ENCODE peak calls at places on chromosome 1, in five cellular contexts. S is H54, W is osteocyte, E is RPMI7951, Z is progenitor cell of endocrine pancreas. H is an unnamed sample.

GRCh38 chr1:77594366-77595112 is 87.9 kb downstream of the ZZZ3 start:
- DNase-seq in S (no peak), W (no peak), E (no peak), Z (no peak), H (no peak)

GRCh38 chr1:84603941-84604830 is 29.9 kb upstream of the CTBS start:
- DNase-seq in S (peak; percentile 36), W (peak; percentile 84), E (peak; percentile 100), Z (no peak), H (no peak)

GRCh38 chr1:40978886-40979240 is 633 bp upstream of the CTPS1 start:
- DNase-seq in S (no peak), W (no peak), E (no peak), Z (no peak), H (peak; percentile 26)

GRCh38 chr1:41367102-41367537 is 5.9 kb downstream of the FOXO6 start:
- DNase-seq in S (no peak), W (no peak), E (no peak), Z (no peak), H (no peak)

GRCh38 chr1:179325836-179326235 is 32.2 kb downstream of the SOAT1 start:
- DNase-seq in S (no peak), W (no peak), E (no peak), Z (no peak), H (no peak)

GRCh38 chr1:50023292-50024159 is at the start of gene AGBL4:
- DNase-seq in S (no peak), W (no peak), E (peak; percentile 31), Z (peak; percentile 31), H (peak; percentile 78)

GRCh38 chr1:88763649-88764406 is 79.8 kb downstream of the PKN2 start:
- DNase-seq in S (no peak), W (no peak), E (no peak), Z (no peak), H (no peak)

GRCh38 chr1:233647083-233647482 is 33.2 kb downstream of the KCNK1 start:
- DNase-seq in S (no peak), W (no peak), E (no peak), Z (no peak), H (no peak)

GRCh38 chr1:239436286-239436685 is 49.9 kb downstream of the CHRM3 start:
- DNase-seq in S (no peak), W (no peak), E (no peak), Z (no peak), H (no peak)

GRCh38 chr1:222697858-222698257 is 14.4 kb downstream of the AIDA start:
- DNase-seq in S (no peak), W (no peak), E (no peak), Z (no peak), H (no peak)

GRCh38 chr1:21302747-21303715 is 12.8 kb upstream of the ECE1 start:
- DNase-seq in S (peak; percentile 56), W (no peak), E (peak; percentile 93), Z (no peak), H (no peak)

GRCh38 chr1:57874426-57874825 is 450.6 kb upstream of the DAB1 start:
- DNase-seq in S (no peak), W (no peak), E (no peak), Z (no peak), H (no peak)

GRCh38 chr1:150973826-150974579 is 632 bp downstream of the CERS2 start:
- DNase-seq in S (no peak), W (no peak), E (peak; percentile 13), Z (no peak), H (no peak)

GRCh38 chr1:14881775-14882672 is 271.5 kb upstream of the TMEM51 start:
- DNase-seq in S (no peak), W (no peak), E (no peak), Z (no peak), H (no peak)

GRCh38 chr1:28973850-28974841 is 59.8 kb downstream of the EPB41 start:
- DNase-seq in S (no peak), W (no peak), E (peak; percentile 9), Z (no peak), H (no peak)

GRCh38 chr1:104294259-104294658 is 544.6 kb downstream of the AMY1C start:
- DNase-seq in S (no peak), W (no peak), E (no peak), Z (no peak), H (no peak)

GRCh38 chr1:222948079-222948478 is 133.2 kb downstream of the DISP1 start:
- DNase-seq in S (no peak), W (no peak), E (no peak), Z (no peak), H (no peak)

GRCh38 chr1:1535989-1536937 is 4.2 kb downstream of the TMEM240 start:
- DNase-seq in S (no peak), W (no peak), E (peak; percentile 22), Z (no peak), H (no peak)

GRCh38 chr1:151529781-151530180 is 10.3 kb upstream of the TUFT1 start:
- DNase-seq in S (no peak), W (no peak), E (no peak), Z (no peak), H (no peak)

GRCh38 chr1:26066857-26067256 is 573 bp downstream of the TRIM63 start:
- DNase-seq in S (no peak), W (no peak), E (no peak), Z (no peak), H (no peak)

GRCh38 chr1:24983006-24983680 is 53.1 kb upstream of the RUNX3 start:
- DNase-seq in S (no peak), W (no peak), E (no peak), Z (no peak), H (no peak)

GRCh38 chr1:77538956-77539509 is 143.4 kb downstream of the ZZZ3 start:
- DNase-seq in S (peak; percentile 45), W (no peak), E (peak; percentile 86), Z (no peak), H (no peak)

GRCh38 chr1:199861020-199861795 is 166.3 kb upstream of the NR5A2 start:
- DNase-seq in S (no peak), W (no peak), E (no peak), Z (no peak), H (no peak)

GRCh38 chr1:9326596-9326995 is 33.9 kb downstream of the SPSB1 start:
- DNase-seq in S (no peak), W (no peak), E (no peak), Z (no peak), H (no peak)

GRCh38 chr1:1921459-1921862 is 2.4 kb upstream of the TMEM52 start:
- DNase-seq in S (no peak), W (peak; percentile 80), E (no peak), Z (no peak), H (no peak)

GRCh38 chr1:217713223-217713622 is 82.1 kb downstream of the SPATA17 start:
- DNase-seq in S (no peak), W (no peak), E (no peak), Z (no peak), H (no peak)

GRCh38 chr1:29245876-29246275 is 9.6 kb downstream of the PTPRU start:
- DNase-seq in S (no peak), W (no peak), E (peak; percentile 59), Z (no peak), H (no peak)

GRCh38 chr1:153617677-153618076 is 1.6 kb upstream of the S100A14 start:
- DNase-seq in S (peak; percentile 57), W (peak; percentile 88), E (no peak), Z (peak; percentile 43), H (peak; percentile 37)

GRCh38 chr1:25676488-25676887 is 59.9 kb downstream of the MAN1C1 start:
- DNase-seq in S (no peak), W (no peak), E (peak; percentile 24), Z (no peak), H (no peak)

GRCh38 chr1:157040802-157041201 is 4.7 kb downstream of the ARHGEF11 start:
- DNase-seq in S (no peak), W (no peak), E (peak; percentile 30), Z (no peak), H (no peak)

GRCh38 chr1:198056255-198056654 is 100.5 kb upstream of the NEK7 start:
- DNase-seq in S (peak; percentile 3), W (no peak), E (no peak), Z (no peak), H (no peak)

GRCh38 chr1:201062511-201063189 is 39.1 kb upstream of the KIF21B start:
- DNase-seq in S (no peak), W (no peak), E (no peak), Z (no peak), H (peak; percentile 30)

GRCh38 chr1:248611883-248612282 is 14.4 kb upstream of the OR2T10 start:
- DNase-seq in S (no peak), W (no peak), E (no peak), Z (no peak), H (no peak)

GRCh38 chr1:15955552-15955951 is 20.3 kb downstream of the ZBTB17 start:
- DNase-seq in S (no peak), W (no peak), E (no peak), Z (no peak), H (no peak)

GRCh38 chr1:202221911-202222909 is 28.6 kb downstream of the LGR6 start:
- DNase-seq in S (peak; percentile 72), W (no peak), E (peak; percentile 82), Z (no peak), H (no peak)

H was measured in neuronal stem cell.